ENCODE peak calls at places on chromosome 5, in four cellular contexts. O is left cardiac atrium, E is naive B cell, A is WTC11. Q is an unnamed sample.

GRCh38 chr5:159316519-159317383 is 13.5 kb downstream of the IL12B start:
- DNase-seq in O (no peak), E (no peak), A (peak), Q (peak)

GRCh38 chr5:93274291-93274690 is 306.7 kb downstream of the NR2F1-AS1 start:
- DNase-seq in O (no peak), E (no peak), A (no peak), Q (no peak)

GRCh38 chr5:149745-150450 is 41.4 kb upstream of the LRRC14B start:
- DNase-seq in O (no peak), E (no peak), A (no peak), Q (no peak)

GRCh38 chr5:149268928-149269557 is 2.6 kb upstream of the AFAP1L1 start:
- DNase-seq in O (no peak), E (no peak), A (no peak), Q (no peak)

GRCh38 chr5:134763221-134763620 is 4.6 kb downstream of the DDX46 start:
- DNase-seq in O (no peak), E (no peak), A (no peak), Q (no peak)

GRCh38 chr5:42423285-42424152 is at the start of gene GHR:
- DNase-seq in O (peak), E (no peak), A (peak), Q (no peak)

GRCh38 chr5:155200608-155201007 is 187.1 kb downstream of the KIF4B start:
- DNase-seq in O (no peak), E (no peak), A (no peak), Q (no peak)

GRCh38 chr5:9557696-9558095 is 11.8 kb upstream of the SEMA5A start:
- DNase-seq in O (no peak), E (no peak), A (no peak), Q (no peak)

GRCh38 chr5:53151713-53152458 is 42.3 kb upstream of the MOCS2 start:
- DNase-seq in O (peak), E (no peak), A (no peak), Q (no peak)

GRCh38 chr5:169934990-169935389 is 45.3 kb downstream of the INSYN2B start:
- DNase-seq in O (no peak), E (no peak), A (no peak), Q (no peak)

GRCh38 chr5:172866802-172867748 is 33.0 kb downstream of the ERGIC1 start:
- DNase-seq in O (peak), E (no peak), A (no peak), Q (no peak)

GRCh38 chr5:96410013-96410412 is 23.0 kb downstream of the PCSK1 start:
- DNase-seq in O (no peak), E (no peak), A (no peak), Q (no peak)

GRCh38 chr5:133242221-133242835 is 190.5 kb downstream of the HSPA4 start:
- DNase-seq in O (no peak), E (no peak), A (no peak), Q (no peak)

GRCh38 chr5:164256351-164256750 is 750.9 kb downstream of the MAT2B start:
- DNase-seq in O (no peak), E (no peak), A (no peak), Q (no peak)

GRCh38 chr5:78716221-78716620 is 67.6 kb upstream of the LHFPL2 start:
- DNase-seq in O (no peak), E (no peak), A (no peak), Q (no peak)

GRCh38 chr5:177545487-177546261 is 8.7 kb downstream of the FAM193B start:
- DNase-seq in O (peak), E (no peak), A (no peak), Q (no peak)

GRCh38 chr5:179451813-179452196 is 98.5 kb upstream of the RUFY1 start:
- DNase-seq in O (no peak), E (no peak), A (no peak), Q (no peak)

GRCh38 chr5:127942246-127943060 is 141.1 kb upstream of the SLC12A2 start:
- DNase-seq in O (no peak), E (no peak), A (no peak), Q (no peak)

Q was measured in T follicular helper cell.